ENCODE peak calls at places on chromosomes 2 and 18, in seven cellular contexts. One of them, this sample, is unnamed.
A peak's percentile ranks its signal among the peaks of the same experiment; 100 is the strongest.

GRCh38 chr2:77008925-77009706 is 513.1 kb downstream of the LRRTM4 start:
- ATAC-seq in A549: no peak
- ATAC-seq in T-helper 17 cell: no peak
- ATAC-seq in naive thymus-derived CD8-positive, alpha-beta T cell: no peak
- ATAC-seq in CD4-positive, alpha-beta T cell: no peak
- ATAC-seq in left cardiac atrium: no peak
- ATAC-seq in heart right ventricle: no peak
- ATAC-seq in this sample: no peak

GRCh38 chr18:43978174-43978573 is 700.9 kb upstream of the SYT4 start:
- ATAC-seq in A549: no peak
- ATAC-seq in T-helper 17 cell: no peak
- ATAC-seq in naive thymus-derived CD8-positive, alpha-beta T cell: no peak
- ATAC-seq in CD4-positive, alpha-beta T cell: no peak
- ATAC-seq in left cardiac atrium: no peak
- ATAC-seq in heart right ventricle: no peak
- ATAC-seq in this sample: no peak

GRCh38 chr18:59238385-59238784 is 18.4 kb downstream of the GRP start:
- ATAC-seq in A549: no peak
- ATAC-seq in T-helper 17 cell: no peak
- ATAC-seq in naive thymus-derived CD8-positive, alpha-beta T cell: no peak
- ATAC-seq in CD4-positive, alpha-beta T cell: no peak
- ATAC-seq in left cardiac atrium: no peak
- ATAC-seq in heart right ventricle: no peak
- ATAC-seq in this sample: no peak

GRCh38 chr2:47501374-47502200 is 98.6 kb downstream of the MSH2 start:
- ATAC-seq in A549: no peak
- ATAC-seq in T-helper 17 cell: no peak
- ATAC-seq in naive thymus-derived CD8-positive, alpha-beta T cell: no peak
- ATAC-seq in CD4-positive, alpha-beta T cell: no peak
- ATAC-seq in left cardiac atrium: no peak
- ATAC-seq in heart right ventricle: no peak
- ATAC-seq in this sample: no peak

GRCh38 chr2:100302585-100302892 is 19.8 kb downstream of the LONRF2 start:
- ATAC-seq in A549: no peak
- ATAC-seq in T-helper 17 cell: no peak
- ATAC-seq in naive thymus-derived CD8-positive, alpha-beta T cell: no peak
- ATAC-seq in CD4-positive, alpha-beta T cell: no peak
- ATAC-seq in left cardiac atrium: no peak
- ATAC-seq in heart right ventricle: no peak
- ATAC-seq in this sample: no peak

GRCh38 chr18:48848641-48849143 is 102.1 kb downstream of the SMAD7 start:
- ATAC-seq in A549: no peak
- ATAC-seq in T-helper 17 cell: no peak
- ATAC-seq in naive thymus-derived CD8-positive, alpha-beta T cell: no peak
- ATAC-seq in CD4-positive, alpha-beta T cell: no peak
- ATAC-seq in left cardiac atrium: peak; percentile 47
- ATAC-seq in heart right ventricle: peak; percentile 69
- ATAC-seq in this sample: peak; percentile 44

GRCh38 chr2:85601771-85602475 is 575 bp downstream of the TMEM150A start:
- ATAC-seq in A549: peak; percentile 69
- ATAC-seq in T-helper 17 cell: peak; percentile 16
- ATAC-seq in naive thymus-derived CD8-positive, alpha-beta T cell: peak; percentile 4
- ATAC-seq in CD4-positive, alpha-beta T cell: peak; percentile 3
- ATAC-seq in left cardiac atrium: peak; percentile 80
- ATAC-seq in heart right ventricle: peak; percentile 70
- ATAC-seq in this sample: peak; percentile 76

GRCh38 chr18:23539911-23540475 is 36.7 kb downstream of the RMC1 start:
- ATAC-seq in A549: no peak
- ATAC-seq in T-helper 17 cell: no peak
- ATAC-seq in naive thymus-derived CD8-positive, alpha-beta T cell: no peak
- ATAC-seq in CD4-positive, alpha-beta T cell: no peak
- ATAC-seq in left cardiac atrium: peak; percentile 8
- ATAC-seq in heart right ventricle: no peak
- ATAC-seq in this sample: no peak

GRCh38 chr2:25590921-25591505 is 82.4 kb downstream of the DTNB start:
- ATAC-seq in A549: no peak
- ATAC-seq in T-helper 17 cell: no peak
- ATAC-seq in naive thymus-derived CD8-positive, alpha-beta T cell: no peak
- ATAC-seq in CD4-positive, alpha-beta T cell: no peak
- ATAC-seq in left cardiac atrium: peak; percentile 42
- ATAC-seq in heart right ventricle: no peak
- ATAC-seq in this sample: no peak

GRCh38 chr2:135844285-135844985 is 7.5 kb upstream of the LCT start:
- ATAC-seq in A549: no peak
- ATAC-seq in T-helper 17 cell: no peak
- ATAC-seq in naive thymus-derived CD8-positive, alpha-beta T cell: no peak
- ATAC-seq in CD4-positive, alpha-beta T cell: no peak
- ATAC-seq in left cardiac atrium: no peak
- ATAC-seq in heart right ventricle: no peak
- ATAC-seq in this sample: no peak

GRCh38 chr2:241987726-241988125 is 118.2 kb downstream of the RTP5 start:
- ATAC-seq in A549: no peak
- ATAC-seq in T-helper 17 cell: no peak
- ATAC-seq in naive thymus-derived CD8-positive, alpha-beta T cell: no peak
- ATAC-seq in CD4-positive, alpha-beta T cell: no peak
- ATAC-seq in left cardiac atrium: no peak
- ATAC-seq in heart right ventricle: no peak
- ATAC-seq in this sample: no peak

GRCh38 chr2:66867038-66867380 is 432.1 kb downstream of the MEIS1 start:
- ATAC-seq in A549: no peak
- ATAC-seq in T-helper 17 cell: no peak
- ATAC-seq in naive thymus-derived CD8-positive, alpha-beta T cell: no peak
- ATAC-seq in CD4-positive, alpha-beta T cell: no peak
- ATAC-seq in left cardiac atrium: no peak
- ATAC-seq in heart right ventricle: no peak
- ATAC-seq in this sample: no peak

GRCh38 chr2:60806988-60807681 is 51.1 kb downstream of the PAPOLG start:
- ATAC-seq in A549: no peak
- ATAC-seq in T-helper 17 cell: peak; percentile 77
- ATAC-seq in naive thymus-derived CD8-positive, alpha-beta T cell: peak; percentile 74
- ATAC-seq in CD4-positive, alpha-beta T cell: peak; percentile 77
- ATAC-seq in left cardiac atrium: no peak
- ATAC-seq in heart right ventricle: no peak
- ATAC-seq in this sample: no peak

GRCh38 chr18:71707985-71708500 is 836.1 kb downstream of the CBLN2 start:
- ATAC-seq in A549: no peak
- ATAC-seq in T-helper 17 cell: no peak
- ATAC-seq in naive thymus-derived CD8-positive, alpha-beta T cell: no peak
- ATAC-seq in CD4-positive, alpha-beta T cell: no peak
- ATAC-seq in left cardiac atrium: no peak
- ATAC-seq in heart right ventricle: no peak
- ATAC-seq in this sample: no peak

GRCh38 chr2:46380038-46380940 is 83.1 kb downstream of the EPAS1 start:
- ATAC-seq in A549: no peak
- ATAC-seq in T-helper 17 cell: no peak
- ATAC-seq in naive thymus-derived CD8-positive, alpha-beta T cell: no peak
- ATAC-seq in CD4-positive, alpha-beta T cell: no peak
- ATAC-seq in left cardiac atrium: no peak
- ATAC-seq in heart right ventricle: no peak
- ATAC-seq in this sample: no peak

GRCh38 chr18:74040459-74041332 is 106.9 kb downstream of the FBXO15 start:
- ATAC-seq in A549: peak; percentile 87
- ATAC-seq in T-helper 17 cell: peak; percentile 57
- ATAC-seq in naive thymus-derived CD8-positive, alpha-beta T cell: peak; percentile 79
- ATAC-seq in CD4-positive, alpha-beta T cell: peak; percentile 69
- ATAC-seq in left cardiac atrium: no peak
- ATAC-seq in heart right ventricle: no peak
- ATAC-seq in this sample: peak; percentile 31

GRCh38 chr2:202423139-202423538 is 47.0 kb downstream of the BMPR2 start:
- ATAC-seq in A549: no peak
- ATAC-seq in T-helper 17 cell: no peak
- ATAC-seq in naive thymus-derived CD8-positive, alpha-beta T cell: no peak
- ATAC-seq in CD4-positive, alpha-beta T cell: no peak
- ATAC-seq in left cardiac atrium: no peak
- ATAC-seq in heart right ventricle: no peak
- ATAC-seq in this sample: no peak

GRCh38 chr18:26723986-26724385 is 141.5 kb downstream of the AQP4 start:
- ATAC-seq in A549: no peak
- ATAC-seq in T-helper 17 cell: no peak
- ATAC-seq in naive thymus-derived CD8-positive, alpha-beta T cell: no peak
- ATAC-seq in CD4-positive, alpha-beta T cell: no peak
- ATAC-seq in left cardiac atrium: no peak
- ATAC-seq in heart right ventricle: no peak
- ATAC-seq in this sample: no peak

GRCh38 chr2:46689993-46690392 is 210.6 kb downstream of the TMEM247 start:
- ATAC-seq in A549: no peak
- ATAC-seq in T-helper 17 cell: no peak
- ATAC-seq in naive thymus-derived CD8-positive, alpha-beta T cell: no peak
- ATAC-seq in CD4-positive, alpha-beta T cell: no peak
- ATAC-seq in left cardiac atrium: no peak
- ATAC-seq in heart right ventricle: no peak
- ATAC-seq in this sample: no peak

GRCh38 chr18:54247488-54248175 is 21.7 kb upstream of the POLI start:
- ATAC-seq in A549: no peak
- ATAC-seq in T-helper 17 cell: no peak
- ATAC-seq in naive thymus-derived CD8-positive, alpha-beta T cell: peak; percentile 39
- ATAC-seq in CD4-positive, alpha-beta T cell: peak; percentile 35
- ATAC-seq in left cardiac atrium: no peak
- ATAC-seq in heart right ventricle: no peak
- ATAC-seq in this sample: no peak

This sample was measured in gastroesophageal sphincter.